ENCODE peak calls at places on chromosome 17, in ten cellular contexts. One of them, this sample, is unnamed.

GRCh38 chr17:81646869-81647600 is 9.3 kb downstream of the PDE6G start:
- DNase-seq in effector memory CD4-positive, alpha-beta T cell: no peak
- DNase-seq in vagina: no peak
- DNase-seq in BJ: no peak
- DNase-seq in neural progenitor cell: no peak
- DNase-seq in RPMI7951: no peak
- DNase-seq in cardiac fibroblast: no peak
- DNase-seq in NCI-H748 treated with DMSO at 0.1 percent for 48 hours: no peak
- DNase-seq in GM12865: no peak
- DNase-seq in nucleus accumbens: no peak
- DNase-seq in this sample: no peak

GRCh38 chr17:49198206-49198605 is 12.2 kb downstream of the GNGT2 start:
- DNase-seq in effector memory CD4-positive, alpha-beta T cell: no peak
- DNase-seq in vagina: no peak
- DNase-seq in BJ: no peak
- DNase-seq in neural progenitor cell: no peak
- DNase-seq in RPMI7951: no peak
- DNase-seq in cardiac fibroblast: no peak
- DNase-seq in NCI-H748 treated with DMSO at 0.1 percent for 48 hours: no peak
- DNase-seq in GM12865: no peak
- DNase-seq in nucleus accumbens: no peak
- DNase-seq in this sample: no peak

GRCh38 chr17:16926591-16927451 is 45.1 kb downstream of the TNFRSF13B start:
- DNase-seq in effector memory CD4-positive, alpha-beta T cell: no peak
- DNase-seq in vagina: no peak
- DNase-seq in BJ: no peak
- DNase-seq in neural progenitor cell: no peak
- DNase-seq in RPMI7951: peak; percentile 92
- DNase-seq in cardiac fibroblast: peak; percentile 13
- DNase-seq in NCI-H748 treated with DMSO at 0.1 percent for 48 hours: no peak
- DNase-seq in GM12865: no peak
- DNase-seq in nucleus accumbens: no peak
- DNase-seq in this sample: no peak

GRCh38 chr17:12973496-12974318 is 44.1 kb downstream of the ELAC2 start:
- DNase-seq in effector memory CD4-positive, alpha-beta T cell: no peak
- DNase-seq in vagina: no peak
- DNase-seq in BJ: no peak
- DNase-seq in neural progenitor cell: peak; percentile 44
- DNase-seq in RPMI7951: no peak
- DNase-seq in cardiac fibroblast: no peak
- DNase-seq in NCI-H748 treated with DMSO at 0.1 percent for 48 hours: no peak
- DNase-seq in GM12865: no peak
- DNase-seq in nucleus accumbens: no peak
- DNase-seq in this sample: no peak

GRCh38 chr17:65359016-65359415 is 202.4 kb downstream of the AXIN2 start:
- DNase-seq in effector memory CD4-positive, alpha-beta T cell: no peak
- DNase-seq in vagina: no peak
- DNase-seq in BJ: peak; percentile 39
- DNase-seq in neural progenitor cell: no peak
- DNase-seq in RPMI7951: peak; percentile 91
- DNase-seq in cardiac fibroblast: peak; percentile 53
- DNase-seq in NCI-H748 treated with DMSO at 0.1 percent for 48 hours: no peak
- DNase-seq in GM12865: no peak
- DNase-seq in nucleus accumbens: no peak
- DNase-seq in this sample: no peak

GRCh38 chr17:41989702-41990419 is 23.3 kb downstream of the CNP start:
- DNase-seq in effector memory CD4-positive, alpha-beta T cell: no peak
- DNase-seq in vagina: no peak
- DNase-seq in BJ: no peak
- DNase-seq in neural progenitor cell: no peak
- DNase-seq in RPMI7951: no peak
- DNase-seq in cardiac fibroblast: no peak
- DNase-seq in NCI-H748 treated with DMSO at 0.1 percent for 48 hours: no peak
- DNase-seq in GM12865: no peak
- DNase-seq in nucleus accumbens: no peak
- DNase-seq in this sample: no peak

GRCh38 chr17:21573961-21574610 is 118.2 kb upstream of the KCNJ18 start:
- DNase-seq in effector memory CD4-positive, alpha-beta T cell: no peak
- DNase-seq in vagina: no peak
- DNase-seq in BJ: peak; percentile 33
- DNase-seq in neural progenitor cell: no peak
- DNase-seq in RPMI7951: peak; percentile 72
- DNase-seq in cardiac fibroblast: peak; percentile 88
- DNase-seq in NCI-H748 treated with DMSO at 0.1 percent for 48 hours: no peak
- DNase-seq in GM12865: no peak
- DNase-seq in nucleus accumbens: peak; percentile 65
- DNase-seq in this sample: no peak

GRCh38 chr17:35368086-35368824 is 5.2 kb downstream of the SLFN11 start:
- DNase-seq in effector memory CD4-positive, alpha-beta T cell: no peak
- DNase-seq in vagina: no peak
- DNase-seq in BJ: no peak
- DNase-seq in neural progenitor cell: no peak
- DNase-seq in RPMI7951: peak; percentile 18
- DNase-seq in cardiac fibroblast: peak; percentile 26
- DNase-seq in NCI-H748 treated with DMSO at 0.1 percent for 48 hours: no peak
- DNase-seq in GM12865: peak; percentile 87
- DNase-seq in nucleus accumbens: no peak
- DNase-seq in this sample: no peak

GRCh38 chr17:79741751-79742588 is 11.2 kb downstream of the ENPP7 start:
- DNase-seq in effector memory CD4-positive, alpha-beta T cell: peak; percentile 50
- DNase-seq in vagina: no peak
- DNase-seq in BJ: no peak
- DNase-seq in neural progenitor cell: peak; percentile 87
- DNase-seq in RPMI7951: peak; percentile 33
- DNase-seq in cardiac fibroblast: peak; percentile 56
- DNase-seq in NCI-H748 treated with DMSO at 0.1 percent for 48 hours: peak; percentile 24
- DNase-seq in GM12865: peak; percentile 65
- DNase-seq in nucleus accumbens: peak; percentile 36
- DNase-seq in this sample: peak; percentile 58

GRCh38 chr17:52965856-52966255 is 807.3 kb upstream of the CA10 start:
- DNase-seq in effector memory CD4-positive, alpha-beta T cell: no peak
- DNase-seq in vagina: no peak
- DNase-seq in BJ: no peak
- DNase-seq in neural progenitor cell: no peak
- DNase-seq in RPMI7951: no peak
- DNase-seq in cardiac fibroblast: no peak
- DNase-seq in NCI-H748 treated with DMSO at 0.1 percent for 48 hours: no peak
- DNase-seq in GM12865: no peak
- DNase-seq in nucleus accumbens: no peak
- DNase-seq in this sample: no peak

GRCh38 chr17:57350266-57350665 is 93.9 kb downstream of the MSI2 start:
- DNase-seq in effector memory CD4-positive, alpha-beta T cell: no peak
- DNase-seq in vagina: no peak
- DNase-seq in BJ: no peak
- DNase-seq in neural progenitor cell: no peak
- DNase-seq in RPMI7951: no peak
- DNase-seq in cardiac fibroblast: no peak
- DNase-seq in NCI-H748 treated with DMSO at 0.1 percent for 48 hours: no peak
- DNase-seq in GM12865: no peak
- DNase-seq in nucleus accumbens: no peak
- DNase-seq in this sample: no peak

GRCh38 chr17:64232466-64233262 is 30.4 kb downstream of the TEX2 start:
- DNase-seq in effector memory CD4-positive, alpha-beta T cell: no peak
- DNase-seq in vagina: no peak
- DNase-seq in BJ: no peak
- DNase-seq in neural progenitor cell: no peak
- DNase-seq in RPMI7951: no peak
- DNase-seq in cardiac fibroblast: no peak
- DNase-seq in NCI-H748 treated with DMSO at 0.1 percent for 48 hours: no peak
- DNase-seq in GM12865: no peak
- DNase-seq in nucleus accumbens: no peak
- DNase-seq in this sample: no peak

GRCh38 chr17:43907425-43907981 is at the start of gene MPP2:
- DNase-seq in effector memory CD4-positive, alpha-beta T cell: no peak
- DNase-seq in vagina: peak; percentile 92
- DNase-seq in BJ: no peak
- DNase-seq in neural progenitor cell: peak; percentile 95
- DNase-seq in RPMI7951: peak; percentile 57
- DNase-seq in cardiac fibroblast: peak; percentile 70
- DNase-seq in NCI-H748 treated with DMSO at 0.1 percent for 48 hours: peak; percentile 70
- DNase-seq in GM12865: peak; percentile 19
- DNase-seq in nucleus accumbens: peak; percentile 79
- DNase-seq in this sample: peak; percentile 42

GRCh38 chr17:44121206-44121605 is 2.2 kb downstream of the HDAC5 start:
- DNase-seq in effector memory CD4-positive, alpha-beta T cell: no peak
- DNase-seq in vagina: no peak
- DNase-seq in BJ: no peak
- DNase-seq in neural progenitor cell: peak; percentile 68
- DNase-seq in RPMI7951: no peak
- DNase-seq in cardiac fibroblast: no peak
- DNase-seq in NCI-H748 treated with DMSO at 0.1 percent for 48 hours: no peak
- DNase-seq in GM12865: no peak
- DNase-seq in nucleus accumbens: no peak
- DNase-seq in this sample: no peak

GRCh38 chr17:61335845-61336655 is 63.6 kb upstream of the TBX2 start:
- DNase-seq in effector memory CD4-positive, alpha-beta T cell: no peak
- DNase-seq in vagina: no peak
- DNase-seq in BJ: no peak
- DNase-seq in neural progenitor cell: no peak
- DNase-seq in RPMI7951: peak; percentile 58
- DNase-seq in cardiac fibroblast: no peak
- DNase-seq in NCI-H748 treated with DMSO at 0.1 percent for 48 hours: peak; percentile 80
- DNase-seq in GM12865: no peak
- DNase-seq in nucleus accumbens: no peak
- DNase-seq in this sample: no peak

GRCh38 chr17:81018044-81018802 is 16.7 kb upstream of the BAIAP2 start:
- DNase-seq in effector memory CD4-positive, alpha-beta T cell: no peak
- DNase-seq in vagina: no peak
- DNase-seq in BJ: no peak
- DNase-seq in neural progenitor cell: peak; percentile 82
- DNase-seq in RPMI7951: peak; percentile 79
- DNase-seq in cardiac fibroblast: peak; percentile 65
- DNase-seq in NCI-H748 treated with DMSO at 0.1 percent for 48 hours: peak; percentile 28
- DNase-seq in GM12865: peak; percentile 55
- DNase-seq in nucleus accumbens: no peak
- DNase-seq in this sample: no peak

GRCh38 chr17:17840751-17841591 is 4.2 kb upstream of the SREBF1 start:
- DNase-seq in effector memory CD4-positive, alpha-beta T cell: no peak
- DNase-seq in vagina: no peak
- DNase-seq in BJ: no peak
- DNase-seq in neural progenitor cell: peak; percentile 47
- DNase-seq in RPMI7951: peak; percentile 63
- DNase-seq in cardiac fibroblast: peak; percentile 55
- DNase-seq in NCI-H748 treated with DMSO at 0.1 percent for 48 hours: peak; percentile 26
- DNase-seq in GM12865: no peak
- DNase-seq in nucleus accumbens: peak; percentile 76
- DNase-seq in this sample: no peak

GRCh38 chr17:51057534-51057933 is 63.1 kb downstream of the SPAG9 start:
- DNase-seq in effector memory CD4-positive, alpha-beta T cell: no peak
- DNase-seq in vagina: no peak
- DNase-seq in BJ: no peak
- DNase-seq in neural progenitor cell: no peak
- DNase-seq in RPMI7951: no peak
- DNase-seq in cardiac fibroblast: no peak
- DNase-seq in NCI-H748 treated with DMSO at 0.1 percent for 48 hours: no peak
- DNase-seq in GM12865: no peak
- DNase-seq in nucleus accumbens: no peak
- DNase-seq in this sample: no peak

GRCh38 chr17:81522491-81523125 is 5.6 kb upstream of the FSCN2 start:
- DNase-seq in effector memory CD4-positive, alpha-beta T cell: no peak
- DNase-seq in vagina: no peak
- DNase-seq in BJ: no peak
- DNase-seq in neural progenitor cell: no peak
- DNase-seq in RPMI7951: no peak
- DNase-seq in cardiac fibroblast: no peak
- DNase-seq in NCI-H748 treated with DMSO at 0.1 percent for 48 hours: no peak
- DNase-seq in GM12865: no peak
- DNase-seq in nucleus accumbens: no peak
- DNase-seq in this sample: no peak

GRCh38 chr17:4968916-4969550 is 1.4 kb upstream of the SPAG7 start:
- DNase-seq in effector memory CD4-positive, alpha-beta T cell: no peak
- DNase-seq in vagina: no peak
- DNase-seq in BJ: peak; percentile 83
- DNase-seq in neural progenitor cell: peak; percentile 60
- DNase-seq in RPMI7951: peak; percentile 87
- DNase-seq in cardiac fibroblast: peak; percentile 90
- DNase-seq in NCI-H748 treated with DMSO at 0.1 percent for 48 hours: no peak
- DNase-seq in GM12865: no peak
- DNase-seq in nucleus accumbens: no peak
- DNase-seq in this sample: no peak

GRCh38 chr17:80605326-80606066 is 60.9 kb downstream of the RPTOR start:
- DNase-seq in effector memory CD4-positive, alpha-beta T cell: no peak
- DNase-seq in vagina: no peak
- DNase-seq in BJ: no peak
- DNase-seq in neural progenitor cell: no peak
- DNase-seq in RPMI7951: peak; percentile 13
- DNase-seq in cardiac fibroblast: no peak
- DNase-seq in NCI-H748 treated with DMSO at 0.1 percent for 48 hours: no peak
- DNase-seq in GM12865: peak; percentile 92
- DNase-seq in nucleus accumbens: no peak
- DNase-seq in this sample: no peak

GRCh38 chr17:57557793-57558681 is 187.1 kb downstream of the CCDC182 start:
- DNase-seq in effector memory CD4-positive, alpha-beta T cell: no peak
- DNase-seq in vagina: no peak
- DNase-seq in BJ: no peak
- DNase-seq in neural progenitor cell: no peak
- DNase-seq in RPMI7951: peak; percentile 72
- DNase-seq in cardiac fibroblast: peak; percentile 75
- DNase-seq in NCI-H748 treated with DMSO at 0.1 percent for 48 hours: no peak
- DNase-seq in GM12865: no peak
- DNase-seq in nucleus accumbens: no peak
- DNase-seq in this sample: no peak

GRCh38 chr17:19331134-19331533 is 31.4 kb downstream of the B9D1 start:
- DNase-seq in effector memory CD4-positive, alpha-beta T cell: no peak
- DNase-seq in vagina: no peak
- DNase-seq in BJ: peak; percentile 75
- DNase-seq in neural progenitor cell: no peak
- DNase-seq in RPMI7951: no peak
- DNase-seq in cardiac fibroblast: peak; percentile 71
- DNase-seq in NCI-H748 treated with DMSO at 0.1 percent for 48 hours: no peak
- DNase-seq in GM12865: no peak
- DNase-seq in nucleus accumbens: no peak
- DNase-seq in this sample: no peak

GRCh38 chr17:75983501-75984181 is 4.6 kb downstream of the TEN1 start:
- DNase-seq in effector memory CD4-positive, alpha-beta T cell: no peak
- DNase-seq in vagina: no peak
- DNase-seq in BJ: no peak
- DNase-seq in neural progenitor cell: no peak
- DNase-seq in RPMI7951: peak; percentile 36
- DNase-seq in cardiac fibroblast: peak; percentile 42
- DNase-seq in NCI-H748 treated with DMSO at 0.1 percent for 48 hours: no peak
- DNase-seq in GM12865: no peak
- DNase-seq in nucleus accumbens: no peak
- DNase-seq in this sample: no peak

GRCh38 chr17:50053654-50053960 is 2.3 kb upstream of the ITGA3 start:
- DNase-seq in effector memory CD4-positive, alpha-beta T cell: no peak
- DNase-seq in vagina: no peak
- DNase-seq in BJ: no peak
- DNase-seq in neural progenitor cell: no peak
- DNase-seq in RPMI7951: peak; percentile 78
- DNase-seq in cardiac fibroblast: no peak
- DNase-seq in NCI-H748 treated with DMSO at 0.1 percent for 48 hours: no peak
- DNase-seq in GM12865: no peak
- DNase-seq in nucleus accumbens: no peak
- DNase-seq in this sample: no peak

GRCh38 chr17:64134996-64135395 is 5.1 kb upstream of the ERN1 start:
- DNase-seq in effector memory CD4-positive, alpha-beta T cell: no peak
- DNase-seq in vagina: no peak
- DNase-seq in BJ: no peak
- DNase-seq in neural progenitor cell: no peak
- DNase-seq in RPMI7951: no peak
- DNase-seq in cardiac fibroblast: no peak
- DNase-seq in NCI-H748 treated with DMSO at 0.1 percent for 48 hours: no peak
- DNase-seq in GM12865: no peak
- DNase-seq in nucleus accumbens: no peak
- DNase-seq in this sample: no peak

GRCh38 chr17:49108318-49108717 is 24.3 kb upstream of the B4GALNT2 start:
- DNase-seq in effector memory CD4-positive, alpha-beta T cell: no peak
- DNase-seq in vagina: no peak
- DNase-seq in BJ: peak; percentile 41
- DNase-seq in neural progenitor cell: no peak
- DNase-seq in RPMI7951: peak; percentile 34
- DNase-seq in cardiac fibroblast: peak; percentile 74
- DNase-seq in NCI-H748 treated with DMSO at 0.1 percent for 48 hours: no peak
- DNase-seq in GM12865: no peak
- DNase-seq in nucleus accumbens: no peak
- DNase-seq in this sample: no peak

GRCh38 chr17:70521821-70522256 is 352.5 kb downstream of the KCNJ2 start:
- DNase-seq in effector memory CD4-positive, alpha-beta T cell: no peak
- DNase-seq in vagina: no peak
- DNase-seq in BJ: no peak
- DNase-seq in neural progenitor cell: no peak
- DNase-seq in RPMI7951: no peak
- DNase-seq in cardiac fibroblast: peak; percentile 48
- DNase-seq in NCI-H748 treated with DMSO at 0.1 percent for 48 hours: peak; percentile 56
- DNase-seq in GM12865: no peak
- DNase-seq in nucleus accumbens: no peak
- DNase-seq in this sample: no peak